ENCODE peak calls at places on chromosomes 13 and 19, in eight cellular contexts. One of them, this sample, is unnamed.

GRCh38 chr13:100835695-100836094 is 161.1 kb upstream of the TMTC4 start:
- DNase-seq in transverse colon: no peak
- DNase-seq in body of pancreas: no peak
- DNase-seq in tibial nerve: no peak
- DNase-seq in uterus: no peak
- DNase-seq in upper lobe of left lung: no peak
- DNase-seq in adrenal gland: no peak
- DNase-seq in HepG2: no peak
- DNase-seq in this sample: no peak

GRCh38 chr19:10001899-10002298 is 8.4 kb downstream of the COL5A3 start:
- DNase-seq in tibial nerve: no peak
- DNase-seq in upper lobe of left lung: no peak
- DNase-seq in transverse colon: peak; percentile 76
- DNase-seq in uterus: no peak
- DNase-seq in HepG2: peak; percentile 63
- DNase-seq in adrenal gland: peak; percentile 52
- DNase-seq in body of pancreas: peak; percentile 44
- DNase-seq in this sample: peak; percentile 11

GRCh38 chr13:101416181-101417042 is at the start of gene NALCN:
- DNase-seq in HepG2: no peak
- DNase-seq in adrenal gland: peak; percentile 25
- DNase-seq in upper lobe of left lung: peak; percentile 88
- DNase-seq in tibial nerve: no peak
- DNase-seq in uterus: no peak
- DNase-seq in transverse colon: no peak
- DNase-seq in body of pancreas: peak; percentile 31
- DNase-seq in this sample: peak; percentile 30

GRCh38 chr13:84377071-84377470 is 494.8 kb upstream of the SLITRK1 start:
- DNase-seq in transverse colon: no peak
- DNase-seq in tibial nerve: no peak
- DNase-seq in uterus: no peak
- DNase-seq in body of pancreas: no peak
- DNase-seq in upper lobe of left lung: no peak
- DNase-seq in adrenal gland: no peak
- DNase-seq in HepG2: no peak
- DNase-seq in this sample: no peak

GRCh38 chr13:28705734-28706133 is 13.0 kb downstream of the SLC46A3 start:
- DNase-seq in transverse colon: no peak
- DNase-seq in tibial nerve: no peak
- DNase-seq in upper lobe of left lung: no peak
- DNase-seq in uterus: no peak
- DNase-seq in HepG2: no peak
- DNase-seq in body of pancreas: no peak
- DNase-seq in adrenal gland: no peak
- DNase-seq in this sample: no peak

GRCh38 chr19:51691122-51692064 is 1.7 kb upstream of the SPACA6 start:
- DNase-seq in adrenal gland: no peak
- DNase-seq in tibial nerve: no peak
- DNase-seq in HepG2: no peak
- DNase-seq in body of pancreas: no peak
- DNase-seq in uterus: no peak
- DNase-seq in transverse colon: no peak
- DNase-seq in upper lobe of left lung: no peak
- DNase-seq in this sample: no peak

GRCh38 chr19:20247016-20247683 is 80.1 kb downstream of the ZNF486 start:
- DNase-seq in transverse colon: no peak
- DNase-seq in uterus: peak; percentile 56
- DNase-seq in body of pancreas: peak; percentile 68
- DNase-seq in HepG2: no peak
- DNase-seq in tibial nerve: no peak
- DNase-seq in upper lobe of left lung: no peak
- DNase-seq in adrenal gland: peak; percentile 47
- DNase-seq in this sample: peak; percentile 82

GRCh38 chr19:5914358-5914774 is 312 bp downstream of the CAPS start:
- DNase-seq in uterus: no peak
- DNase-seq in adrenal gland: no peak
- DNase-seq in HepG2: no peak
- DNase-seq in tibial nerve: no peak
- DNase-seq in upper lobe of left lung: peak; percentile 69
- DNase-seq in body of pancreas: no peak
- DNase-seq in transverse colon: no peak
- DNase-seq in this sample: peak; percentile 51

GRCh38 chr19:48400018-48400742 is 6.7 kb downstream of the GRIN2D start:
- DNase-seq in transverse colon: peak; percentile 60
- DNase-seq in HepG2: peak; percentile 50
- DNase-seq in upper lobe of left lung: no peak
- DNase-seq in tibial nerve: peak; percentile 37
- DNase-seq in adrenal gland: no peak
- DNase-seq in body of pancreas: no peak
- DNase-seq in uterus: no peak
- DNase-seq in this sample: peak; percentile 19

GRCh38 chr19:3916033-3916432 is 16.8 kb upstream of the NMRK2 start:
- DNase-seq in adrenal gland: no peak
- DNase-seq in uterus: no peak
- DNase-seq in upper lobe of left lung: no peak
- DNase-seq in HepG2: no peak
- DNase-seq in body of pancreas: no peak
- DNase-seq in tibial nerve: no peak
- DNase-seq in transverse colon: no peak
- DNase-seq in this sample: no peak

DNA sequence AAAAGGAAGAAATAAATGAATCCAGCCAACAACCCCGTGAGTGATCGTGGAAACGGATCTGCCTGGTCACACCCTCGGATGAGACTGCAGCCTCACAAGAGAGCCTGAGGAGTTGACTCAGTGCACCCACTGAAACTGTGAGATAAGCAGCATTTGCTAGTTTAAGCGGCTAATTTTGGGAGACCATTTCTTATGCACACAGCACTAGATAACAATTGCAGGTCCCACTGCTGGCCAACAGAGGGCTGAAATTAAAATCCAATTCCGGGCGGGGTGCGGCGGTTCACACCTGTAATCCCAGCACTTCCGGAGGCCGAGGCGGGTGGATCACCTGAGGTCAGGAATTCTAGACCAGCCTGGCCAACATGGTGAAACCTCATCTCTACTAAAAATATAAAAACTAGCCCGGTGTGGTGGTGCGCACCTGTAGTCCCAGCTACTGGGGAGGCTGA is 3.6 kb downstream of the UQCR11 start:
- DNase-seq in transverse colon: no peak
- DNase-seq in HepG2: no peak
- DNase-seq in uterus: no peak
- DNase-seq in upper lobe of left lung: no peak
- DNase-seq in body of pancreas: no peak
- DNase-seq in tibial nerve: no peak
- DNase-seq in adrenal gland: no peak
- DNase-seq in this sample: no peak
- TF ChIP-seq CTCF in transverse colon: peak; percentile 8
- TF ChIP-seq CTCF in HepG2: no peak
- TF ChIP-seq CTCF in uterus: no peak
- TF ChIP-seq CTCF in upper lobe of left lung: no peak
- TF ChIP-seq CTCF in body of pancreas: no peak
- TF ChIP-seq CTCF in tibial nerve: no peak
- TF ChIP-seq CTCF in adrenal gland: no peak
- TF ChIP-seq CTCF in this sample: no peak

DNA sequence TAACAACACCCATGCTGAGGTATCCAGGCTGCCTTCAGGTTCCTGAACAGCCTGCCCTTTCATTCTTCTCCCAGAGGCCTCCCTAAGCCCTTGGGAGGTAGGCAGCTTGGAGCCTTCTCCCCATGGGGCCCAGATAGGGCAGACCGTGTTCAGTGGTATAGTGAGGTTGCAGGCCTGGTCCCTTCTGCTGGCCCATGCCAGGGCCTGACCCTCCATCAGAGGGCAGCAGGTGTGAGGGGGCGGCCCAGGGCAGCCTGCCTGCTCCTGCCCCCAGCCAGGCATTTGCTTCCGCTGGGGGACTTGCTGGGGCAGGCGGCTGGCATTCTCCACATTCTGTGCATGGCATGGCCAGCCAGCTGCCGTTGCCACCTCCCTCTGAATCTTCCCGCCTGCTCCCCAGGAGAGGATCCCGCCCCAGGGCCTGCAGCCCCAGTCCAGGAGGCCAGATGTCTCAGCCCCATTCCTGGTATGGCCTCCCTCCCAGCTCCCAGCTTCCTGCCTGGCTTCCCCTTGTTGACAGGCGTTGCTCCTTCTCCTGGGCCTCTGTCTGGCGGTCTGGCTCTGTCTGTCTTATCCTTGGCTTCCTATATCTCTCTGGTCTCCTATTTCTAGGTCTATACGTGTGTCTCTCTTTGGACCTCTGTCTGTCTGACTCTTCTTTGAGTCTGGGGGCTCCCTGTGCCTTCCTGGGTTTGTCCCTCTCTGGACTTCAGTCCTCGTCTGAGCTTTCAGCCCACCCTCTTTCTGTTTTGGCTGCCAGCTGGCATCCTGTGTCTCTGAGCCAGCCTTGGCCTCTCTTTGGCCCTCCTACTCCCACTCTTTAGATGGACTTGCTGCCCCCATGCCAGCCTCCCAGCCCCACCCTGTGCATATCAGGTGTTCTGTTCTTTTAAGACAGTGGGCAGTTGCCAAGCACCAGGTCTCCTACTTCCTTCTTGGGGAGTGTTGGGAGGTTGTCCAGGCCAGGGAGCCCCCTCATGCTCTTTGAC is 9.1 kb downstream of the CIC start:
- DNase-seq in tibial nerve: no peak
- DNase-seq in upper lobe of left lung: peak; percentile 75
- DNase-seq in transverse colon: no peak
- DNase-seq in body of pancreas: no peak
- DNase-seq in uterus: peak; percentile 41
- DNase-seq in adrenal gland: peak; percentile 32
- DNase-seq in HepG2: no peak
- DNase-seq in this sample: no peak
- TF ChIP-seq POLR2A in tibial nerve: no peak
- TF ChIP-seq POLR2A in upper lobe of left lung: no peak
- TF ChIP-seq POLR2A in transverse colon: no peak
- TF ChIP-seq POLR2A in body of pancreas: no peak
- TF ChIP-seq POLR2A in uterus: no peak
- TF ChIP-seq POLR2A in adrenal gland: peak; percentile 37
- TF ChIP-seq POLR2A in HepG2: no peak
- TF ChIP-seq POLR2A in this sample: no peak

GRCh38 chr19:54947381-54947780 is at the start of gene NLRP7:
- DNase-seq in HepG2: no peak
- DNase-seq in tibial nerve: no peak
- DNase-seq in adrenal gland: no peak
- DNase-seq in upper lobe of left lung: no peak
- DNase-seq in body of pancreas: no peak
- DNase-seq in transverse colon: no peak
- DNase-seq in uterus: no peak
- DNase-seq in this sample: no peak
- TF ChIP-seq CTCF in HepG2: no peak
- TF ChIP-seq CTCF in tibial nerve: no peak
- TF ChIP-seq CTCF in adrenal gland: no peak
- TF ChIP-seq CTCF in upper lobe of left lung: no peak
- TF ChIP-seq CTCF in body of pancreas: no peak
- TF ChIP-seq CTCF in transverse colon: no peak
- TF ChIP-seq CTCF in uterus: no peak
- TF ChIP-seq CTCF in this sample: no peak

DNA sequence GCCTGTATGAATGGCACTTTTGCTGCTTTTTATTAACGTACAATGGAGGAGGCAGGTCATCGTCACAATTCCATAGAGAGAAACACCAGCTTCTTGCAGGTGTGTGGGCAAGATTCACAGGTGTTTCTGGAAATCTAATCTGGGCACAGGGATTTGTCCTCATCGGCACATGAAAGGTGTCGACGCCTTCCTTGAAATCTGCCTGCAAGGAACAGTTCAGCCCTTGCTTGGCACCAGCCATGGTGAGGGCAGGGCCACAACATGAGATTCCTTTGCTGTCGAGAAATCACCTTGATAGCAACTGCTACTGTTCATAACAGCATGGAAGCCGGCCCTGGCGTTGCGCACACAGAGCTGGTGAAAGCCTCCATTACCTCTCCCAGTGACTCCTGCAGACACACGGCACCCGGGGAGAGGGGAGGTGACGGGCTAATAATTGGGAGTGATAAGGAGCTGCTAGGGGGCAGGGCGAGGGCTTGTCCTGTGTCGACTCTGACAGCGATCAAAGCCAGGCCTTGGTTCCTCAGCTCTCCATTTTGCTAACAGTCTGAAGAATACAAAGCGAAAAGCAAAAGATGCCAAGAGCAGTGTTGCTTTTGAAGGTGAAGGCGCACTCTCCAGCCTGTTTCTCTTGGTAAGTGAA is 66.4 kb downstream of the EFNB2 start:
- DNase-seq in uterus: no peak
- DNase-seq in adrenal gland: no peak
- DNase-seq in tibial nerve: no peak
- DNase-seq in transverse colon: no peak
- DNase-seq in body of pancreas: no peak
- DNase-seq in upper lobe of left lung: no peak
- DNase-seq in HepG2: no peak
- DNase-seq in this sample: no peak
- TF ChIP-seq POLR2A in uterus: no peak
- TF ChIP-seq POLR2A in adrenal gland: no peak
- TF ChIP-seq POLR2A in tibial nerve: no peak
- TF ChIP-seq POLR2A in transverse colon: no peak
- TF ChIP-seq POLR2A in body of pancreas: no peak
- TF ChIP-seq POLR2A in upper lobe of left lung: no peak
- TF ChIP-seq POLR2A in HepG2: no peak
- TF ChIP-seq POLR2A in this sample: no peak

GRCh38 chr13:73722120-73722519 is 412.1 kb downstream of the KLF12 start:
- DNase-seq in HepG2: peak; percentile 5
- DNase-seq in upper lobe of left lung: no peak
- DNase-seq in uterus: no peak
- DNase-seq in transverse colon: no peak
- DNase-seq in body of pancreas: no peak
- DNase-seq in tibial nerve: no peak
- DNase-seq in adrenal gland: no peak
- DNase-seq in this sample: no peak
- TF ChIP-seq CTCF in HepG2: no peak
- TF ChIP-seq CTCF in upper lobe of left lung: no peak
- TF ChIP-seq CTCF in uterus: no peak
- TF ChIP-seq CTCF in transverse colon: no peak
- TF ChIP-seq CTCF in body of pancreas: no peak
- TF ChIP-seq CTCF in tibial nerve: no peak
- TF ChIP-seq CTCF in adrenal gland: no peak
- TF ChIP-seq CTCF in this sample: no peak